ENCODE peak calls at places on chromosomes 3 and 15, in four cellular contexts. One of them, this sample, is unnamed.

GRCh38 chr15:74302821-74303359 is 64.6 kb downstream of the CYP11A1 start:
- DNase-seq in RPMI7951: peak; percentile 51
- DNase-seq in tibial nerve: no peak
- DNase-seq in A549: peak; percentile 49
- DNase-seq in this sample: peak; percentile 79

GRCh38 chr3:179956416-179956830 is 80.3 kb downstream of the PEX5L start:
- DNase-seq in A549: no peak
- DNase-seq in tibial nerve: no peak
- DNase-seq in RPMI7951: peak; percentile 6
- DNase-seq in this sample: no peak

GRCh38 chr3:108441081-108441507 is 69.3 kb downstream of the MYH15 start:
- DNase-seq in RPMI7951: peak; percentile 27
- DNase-seq in A549: no peak
- DNase-seq in tibial nerve: no peak
- DNase-seq in this sample: peak; percentile 49

GRCh38 chr3:144282313-144282712 is 310.7 kb downstream of the DIPK2A start:
- DNase-seq in RPMI7951: no peak
- DNase-seq in A549: no peak
- DNase-seq in tibial nerve: no peak
- DNase-seq in this sample: no peak

GRCh38 chr3:17039579-17039978 is 154.8 kb downstream of the PLCL2 start:
- DNase-seq in tibial nerve: no peak
- DNase-seq in RPMI7951: peak; percentile 80
- DNase-seq in A549: peak; percentile 84
- DNase-seq in this sample: no peak

GRCh38 chr3:62065985-62066693 is 307.2 kb downstream of the FEZF2 start:
- DNase-seq in RPMI7951: peak; percentile 64
- DNase-seq in tibial nerve: no peak
- DNase-seq in A549: no peak
- DNase-seq in this sample: no peak

GRCh38 chr3:67534594-67534993 is 119.8 kb downstream of the SUCLG2 start:
- DNase-seq in A549: no peak
- DNase-seq in tibial nerve: no peak
- DNase-seq in RPMI7951: no peak
- DNase-seq in this sample: no peak

GRCh38 chr15:82314769-82315518 is 34.3 kb downstream of the GOLGA6L10 start:
- DNase-seq in tibial nerve: no peak
- DNase-seq in A549: no peak
- DNase-seq in RPMI7951: no peak
- DNase-seq in this sample: no peak

GRCh38 chr3:87191175-87191574 is 35.9 kb upstream of the CHMP2B start:
- DNase-seq in tibial nerve: no peak
- DNase-seq in A549: no peak
- DNase-seq in RPMI7951: no peak
- DNase-seq in this sample: no peak

GRCh38 chr3:42699511-42699971 is 3.1 kb downstream of the HHATL start:
- DNase-seq in A549: no peak
- DNase-seq in RPMI7951: no peak
- DNase-seq in tibial nerve: no peak
- DNase-seq in this sample: peak; percentile 32

GRCh38 chr3:188916934-188917391 is 254.8 kb upstream of the TPRG1 start:
- DNase-seq in A549: no peak
- DNase-seq in tibial nerve: no peak
- DNase-seq in RPMI7951: no peak
- DNase-seq in this sample: no peak

GRCh38 chr15:56365075-56365711 is at the start of gene TEX9:
- DNase-seq in A549: peak; percentile 96
- DNase-seq in tibial nerve: peak; percentile 71
- DNase-seq in RPMI7951: peak; percentile 85
- DNase-seq in this sample: peak; percentile 89

GRCh38 chr3:135896613-135897012 is 68.9 kb upstream of the PPP2R3A start:
- DNase-seq in RPMI7951: peak; percentile 64
- DNase-seq in A549: no peak
- DNase-seq in tibial nerve: no peak
- DNase-seq in this sample: no peak

GRCh38 chr3:180383332-180384020 is 218.5 kb upstream of the TTC14 start:
- DNase-seq in A549: no peak
- DNase-seq in tibial nerve: no peak
- DNase-seq in RPMI7951: no peak
- DNase-seq in this sample: no peak

GRCh38 chr3:46947981-46948791 is 28.4 kb downstream of the CCDC12 start:
- DNase-seq in tibial nerve: no peak
- DNase-seq in RPMI7951: peak; percentile 70
- DNase-seq in A549: peak; percentile 55
- DNase-seq in this sample: no peak

GRCh38 chr15:64931381-64931780 is 19.7 kb downstream of the ANKDD1A start:
- DNase-seq in tibial nerve: no peak
- DNase-seq in RPMI7951: no peak
- DNase-seq in A549: no peak
- DNase-seq in this sample: no peak

GRCh38 chr15:80970658-80971057 is 19.0 kb downstream of the MESD start:
- DNase-seq in tibial nerve: no peak
- DNase-seq in A549: no peak
- DNase-seq in RPMI7951: no peak
- DNase-seq in this sample: peak; percentile 15

GRCh38 chr3:132088291-132088690 is 53.5 kb upstream of the CPNE4 start:
- DNase-seq in tibial nerve: no peak
- DNase-seq in RPMI7951: no peak
- DNase-seq in A549: no peak
- DNase-seq in this sample: no peak

GRCh38 chr15:70726753-70727152 is 36.6 kb downstream of the UACA start:
- DNase-seq in RPMI7951: no peak
- DNase-seq in A549: no peak
- DNase-seq in tibial nerve: no peak
- DNase-seq in this sample: no peak

GRCh38 chr15:90884719-90885431 is 571 bp downstream of the FES start:
- DNase-seq in A549: no peak
- DNase-seq in tibial nerve: no peak
- DNase-seq in RPMI7951: no peak
- DNase-seq in this sample: no peak

GRCh38 chr15:48963524-48964113 is at the start of gene SHC4:
- DNase-seq in RPMI7951: peak; percentile 85
- DNase-seq in tibial nerve: peak; percentile 74
- DNase-seq in A549: peak; percentile 37
- DNase-seq in this sample: peak; percentile 74

GRCh38 chr15:61367953-61368352 is 138.9 kb upstream of the RORA start:
- DNase-seq in A549: no peak
- DNase-seq in tibial nerve: no peak
- DNase-seq in RPMI7951: no peak
- DNase-seq in this sample: no peak

GRCh38 chr3:135809038-135809437 is 156.5 kb upstream of the PPP2R3A start:
- DNase-seq in tibial nerve: no peak
- DNase-seq in RPMI7951: no peak
- DNase-seq in A549: no peak
- DNase-seq in this sample: no peak

GRCh38 chr3:71360694-71361093 is 222.8 kb downstream of the FOXP1 start:
- DNase-seq in A549: no peak
- DNase-seq in tibial nerve: no peak
- DNase-seq in RPMI7951: no peak
- DNase-seq in this sample: no peak

GRCh38 chr3:79005084-79005483 is 762.7 kb downstream of the ROBO1 start:
- DNase-seq in RPMI7951: peak; percentile 86
- DNase-seq in tibial nerve: no peak
- DNase-seq in A549: no peak
- DNase-seq in this sample: no peak

GRCh38 chr15:45162771-45163507 is 24.8 kb downstream of the SHF start:
- DNase-seq in RPMI7951: peak; percentile 73
- DNase-seq in A549: peak; percentile 89
- DNase-seq in tibial nerve: peak; percentile 85
- DNase-seq in this sample: peak; percentile 86

GRCh38 chr15:76060098-76060989 is 559 bp downstream of the TMEM266 start:
- DNase-seq in tibial nerve: no peak
- DNase-seq in RPMI7951: no peak
- DNase-seq in A549: no peak
- DNase-seq in this sample: peak; percentile 48

GRCh38 chr3:105526349-105527111 is 159.8 kb downstream of the ALCAM start:
- DNase-seq in tibial nerve: no peak
- DNase-seq in RPMI7951: peak; percentile 19
- DNase-seq in A549: no peak
- DNase-seq in this sample: no peak

This sample was measured in ecto neural progenitor cell.